ENCODE peak calls at places on chromosome 5, in five cellular contexts. Q is right cardiac atrium; I is stimulated activated CD4-positive, alpha-beta T cell treated with anti-CD3 and anti-CD28 coated beads, Interleukin-1b, Interleukin-23, amount 100 ng/mL, for 48 hours; T is stimulated activated naive CD8-positive, alpha-beta T cell treated with anti-CD3 and anti-CD28 coated beads, Interleukin-15, Interleukin-2, amounts not matched to agents 100 U/mL and 50 U/mL, for 24 hours; H is AG10803. R is an unnamed sample.

GRCh38 chr5:15694694-15695093 is 194.7 kb downstream of the FBXL7 start:
- DNase-seq in Q (no peak), I (no peak), T (no peak), H (peak; percentile 67), R (peak; percentile 25)

GRCh38 chr5:6829150-6829784 is 116.0 kb downstream of the TENT4A start:
- DNase-seq in Q (no peak), I (peak; percentile 78), T (peak; percentile 53), H (peak; percentile 31), R (no peak)

GRCh38 chr5:14912206-14912605 is 40.6 kb upstream of the ANKH start:
- DNase-seq in Q (no peak), I (no peak), T (no peak), H (no peak), R (no peak)

GRCh38 chr5:8864053-8864452 is 681.8 kb downstream of the SEMA5A start:
- DNase-seq in Q (no peak), I (no peak), T (no peak), H (peak; percentile 35), R (no peak)

GRCh38 chr5:150487199-150488061 is 20.5 kb upstream of the NDST1 start:
- DNase-seq in Q (peak; percentile 47), I (no peak), T (no peak), H (peak; percentile 69), R (peak; percentile 27)

GRCh38 chr5:164336906-164337305 is 831.5 kb downstream of the MAT2B start:
- DNase-seq in Q (no peak), I (no peak), T (no peak), H (peak; percentile 60), R (no peak)

GRCh38 chr5:146079695-146080361 is 25.5 kb downstream of the PLAC8L1 start:
- DNase-seq in Q (no peak), I (peak; percentile 10), T (peak; percentile 7), H (peak; percentile 29), R (no peak)

GRCh38 chr5:34447424-34447823 is 208.7 kb upstream of the RAI14 start:
- DNase-seq in Q (no peak), I (no peak), T (no peak), H (no peak), R (no peak)